ENCODE peak calls at places on chromosomes 1 and 21, in five cellular contexts. One of them, this sample, is unnamed.
A peak's percentile ranks its signal among the peaks of the same experiment; 100 is the strongest.

GRCh38 chr1:173062156-173062938 is 11.6 kb upstream of the TNFSF18 start:
- DNase-seq in HepG2: peak; percentile 2
- DNase-seq in H1: no peak
- DNase-seq in GM12878: no peak
- DNase-seq in K562: no peak
- DNase-seq in this sample: no peak

GRCh38 chr21:35189077-35189863 is 140.2 kb upstream of the RUNX1 start:
- DNase-seq in HepG2: no peak
- DNase-seq in H1: no peak
- DNase-seq in GM12878: peak; percentile 68
- DNase-seq in K562: no peak
- DNase-seq in this sample: no peak

GRCh38 chr1:227449051-227449450 is 114.3 kb upstream of the ZNF678 start:
- DNase-seq in HepG2: peak; percentile 45
- DNase-seq in H1: no peak
- DNase-seq in GM12878: no peak
- DNase-seq in K562: peak; percentile 70
- DNase-seq in this sample: peak; percentile 65

GRCh38 chr1:155175927-155176371 is 2.3 kb downstream of the TRIM46 start:
- DNase-seq in HepG2: no peak
- DNase-seq in H1: no peak
- DNase-seq in GM12878: no peak
- DNase-seq in K562: no peak
- DNase-seq in this sample: no peak

GRCh38 chr1:53702287-53702805 is 36.6 kb downstream of the GLIS1 start:
- DNase-seq in HepG2: no peak
- DNase-seq in H1: no peak
- DNase-seq in GM12878: no peak
- DNase-seq in K562: no peak
- DNase-seq in this sample: no peak

GRCh38 chr1:187714501-187714900 is 885.8 kb downstream of the PLA2G4A start:
- DNase-seq in HepG2: no peak
- DNase-seq in H1: no peak
- DNase-seq in GM12878: no peak
- DNase-seq in K562: no peak
- DNase-seq in this sample: no peak

GRCh38 chr1:194289569-194290266 is 1103.3 kb upstream of the B3GALT2 start:
- DNase-seq in HepG2: no peak
- DNase-seq in H1: no peak
- DNase-seq in GM12878: peak; percentile 39
- DNase-seq in K562: no peak
- DNase-seq in this sample: no peak

GRCh38 chr1:71649588-71649987 is 568.8 kb upstream of the ZRANB2 start:
- DNase-seq in HepG2: no peak
- DNase-seq in H1: no peak
- DNase-seq in GM12878: no peak
- DNase-seq in K562: no peak
- DNase-seq in this sample: no peak

GRCh38 chr1:19877821-19878636 is 4.2 kb upstream of the OTUD3 start:
- DNase-seq in HepG2: no peak
- DNase-seq in H1: no peak
- DNase-seq in GM12878: no peak
- DNase-seq in K562: no peak
- DNase-seq in this sample: no peak

GRCh38 chr1:241842565-241842964 is 5.4 kb upstream of the EXO1 start:
- DNase-seq in HepG2: no peak
- DNase-seq in H1: no peak
- DNase-seq in GM12878: no peak
- DNase-seq in K562: no peak
- DNase-seq in this sample: no peak

GRCh38 chr1:10730985-10731384 is 65.5 kb downstream of the CASZ1 start:
- DNase-seq in HepG2: peak; percentile 78
- DNase-seq in H1: no peak
- DNase-seq in GM12878: no peak
- DNase-seq in K562: no peak
- DNase-seq in this sample: no peak

GRCh38 chr1:18682375-18682774 is 51.7 kb downstream of the PAX7 start:
- DNase-seq in HepG2: no peak
- DNase-seq in H1: no peak
- DNase-seq in GM12878: no peak
- DNase-seq in K562: peak; percentile 40
- DNase-seq in this sample: no peak

GRCh38 chr1:23344987-23345472 is 946 bp upstream of the HNRNPR start:
- DNase-seq in HepG2: no peak
- DNase-seq in H1: no peak
- DNase-seq in GM12878: no peak
- DNase-seq in K562: no peak
- DNase-seq in this sample: no peak

GRCh38 chr1:31373897-31374486 is 1.1 kb upstream of the FABP3 start:
- DNase-seq in HepG2: no peak
- DNase-seq in H1: no peak
- DNase-seq in GM12878: no peak
- DNase-seq in K562: no peak
- DNase-seq in this sample: no peak

GRCh38 chr1:179129702-179130473 is 48.0 kb downstream of the TOR3A start:
- DNase-seq in HepG2: no peak
- DNase-seq in H1: no peak
- DNase-seq in GM12878: peak; percentile 59
- DNase-seq in K562: no peak
- DNase-seq in this sample: no peak

GRCh38 chr1:153122831-153123421 is 9.6 kb upstream of the SPRR2F start:
- DNase-seq in HepG2: no peak
- DNase-seq in H1: peak; percentile 27
- DNase-seq in GM12878: peak; percentile 40
- DNase-seq in K562: no peak
- DNase-seq in this sample: peak; percentile 74
- TF ChIP-seq ATF2 in HepG2: no peak
- TF ChIP-seq ATF2 in H1: no peak
- TF ChIP-seq ATF2 in GM12878: peak; percentile 61
- TF ChIP-seq ATF2 in K562: no peak
- TF ChIP-seq ATF2 in this sample: no peak

DNA sequence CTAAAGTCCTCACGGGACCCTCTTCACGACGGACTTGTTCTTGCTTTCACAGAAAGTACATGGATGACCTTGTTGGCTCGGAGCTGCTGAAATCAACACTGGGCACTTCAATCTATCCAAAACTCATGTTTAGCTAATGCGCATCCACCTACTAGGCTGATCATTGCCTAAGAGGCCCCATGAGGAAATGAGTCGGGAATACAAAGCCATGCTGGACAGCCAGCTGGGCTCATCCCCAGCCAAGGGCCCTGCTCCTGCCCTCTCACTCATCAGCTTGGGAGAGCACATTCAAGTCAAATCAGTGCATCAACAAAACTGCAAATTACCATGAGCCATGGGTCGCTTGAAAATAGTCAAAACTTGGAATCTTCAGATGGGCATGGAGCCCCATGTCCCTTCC is 14.8 kb upstream of the HEYL start:
- DNase-seq in HepG2: no peak
- DNase-seq in H1: no peak
- DNase-seq in GM12878: no peak
- DNase-seq in K562: no peak
- DNase-seq in this sample: no peak
- TF ChIP-seq ATF2 in HepG2: no peak
- TF ChIP-seq ATF2 in H1: no peak
- TF ChIP-seq ATF2 in GM12878: no peak
- TF ChIP-seq ATF2 in K562: no peak
- TF ChIP-seq ATF2 in this sample: no peak

DNA sequence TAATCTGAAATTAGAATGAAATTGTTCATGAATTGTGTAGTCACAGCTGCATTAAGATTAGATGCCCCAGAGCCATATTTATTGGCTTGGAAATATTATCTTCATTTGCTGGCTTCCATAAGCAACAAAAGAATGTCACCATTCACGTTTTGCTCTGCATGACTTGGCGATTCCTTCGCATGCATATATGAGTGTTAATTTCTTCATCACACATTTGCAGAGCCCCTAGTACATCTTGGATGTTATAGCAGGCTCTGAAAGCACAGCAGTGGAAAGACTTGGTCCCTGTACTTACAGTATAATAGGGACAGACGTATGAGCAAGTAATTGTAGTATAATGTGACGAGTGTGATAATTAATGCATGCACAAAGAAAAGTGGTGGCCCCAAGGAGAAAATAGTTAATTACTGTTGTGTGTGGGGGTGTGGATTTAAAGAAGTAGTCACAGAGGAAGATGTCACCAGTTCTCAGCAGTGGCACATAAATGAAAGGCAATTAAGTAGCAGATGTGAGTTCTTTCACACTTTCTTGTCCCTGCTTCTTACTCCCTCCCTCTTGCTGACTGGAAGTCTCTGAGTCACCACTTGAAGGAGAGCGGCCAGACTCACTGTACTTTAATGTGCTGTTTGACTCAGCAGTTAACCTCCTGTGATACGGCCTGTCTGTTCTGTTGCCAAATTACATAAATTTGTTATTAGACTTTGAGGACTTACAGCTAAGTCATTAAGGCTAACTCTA is 21.0 kb downstream of the S100A10 start:
- DNase-seq in HepG2: no peak
- DNase-seq in H1: no peak
- DNase-seq in GM12878: no peak
- DNase-seq in K562: peak; percentile 19
- DNase-seq in this sample: no peak
- TF ChIP-seq ATF2 in HepG2: no peak
- TF ChIP-seq ATF2 in H1: no peak
- TF ChIP-seq ATF2 in GM12878: no peak
- TF ChIP-seq ATF2 in K562: no peak
- TF ChIP-seq ATF2 in this sample: no peak

GRCh38 chr1:209855623-209856022 is 27.9 kb downstream of the UTP25 start:
- DNase-seq in HepG2: no peak
- DNase-seq in H1: no peak
- DNase-seq in GM12878: no peak
- DNase-seq in K562: no peak
- DNase-seq in this sample: no peak
- TF ChIP-seq ATF2 in HepG2: no peak
- TF ChIP-seq ATF2 in H1: no peak
- TF ChIP-seq ATF2 in GM12878: no peak
- TF ChIP-seq ATF2 in K562: no peak
- TF ChIP-seq ATF2 in this sample: no peak

GRCh38 chr1:28819020-28819419 is 7.0 kb downstream of the OPRD1 start:
- DNase-seq in HepG2: no peak
- DNase-seq in H1: no peak
- DNase-seq in GM12878: no peak
- DNase-seq in K562: no peak
- DNase-seq in this sample: no peak

GRCh38 chr1:28813931-28814465 is 2.0 kb downstream of the OPRD1 start:
- DNase-seq in HepG2: no peak
- DNase-seq in H1: no peak
- DNase-seq in GM12878: no peak
- DNase-seq in K562: no peak
- DNase-seq in this sample: no peak

GRCh38 chr1:28817133-28817532 is 5.2 kb downstream of the OPRD1 start:
- DNase-seq in HepG2: no peak
- DNase-seq in H1: no peak
- DNase-seq in GM12878: no peak
- DNase-seq in K562: no peak
- DNase-seq in this sample: no peak

GRCh38 chr1:28812669-28813468 is 899 bp downstream of the OPRD1 start:
- DNase-seq in HepG2: peak; percentile 60
- DNase-seq in H1: no peak
- DNase-seq in GM12878: no peak
- DNase-seq in K562: no peak
- DNase-seq in this sample: no peak

GRCh38 chr1:28815533-28815932 is 3.6 kb downstream of the OPRD1 start:
- DNase-seq in HepG2: no peak
- DNase-seq in H1: no peak
- DNase-seq in GM12878: no peak
- DNase-seq in K562: no peak
- DNase-seq in this sample: no peak
- TF ChIP-seq ATF2 in HepG2: no peak
- TF ChIP-seq ATF2 in H1: no peak
- TF ChIP-seq ATF2 in GM12878: no peak
- TF ChIP-seq ATF2 in K562: no peak
- TF ChIP-seq ATF2 in this sample: no peak

GRCh38 chr1:159311679-159312078 is 9.5 kb downstream of the FCER1A start:
- DNase-seq in HepG2: no peak
- DNase-seq in H1: no peak
- DNase-seq in GM12878: no peak
- DNase-seq in K562: no peak
- DNase-seq in this sample: no peak

GRCh38 chr1:159302036-159302435 is at the start of gene FCER1A:
- DNase-seq in HepG2: no peak
- DNase-seq in H1: no peak
- DNase-seq in GM12878: no peak
- DNase-seq in K562: no peak
- DNase-seq in this sample: no peak

DNA sequence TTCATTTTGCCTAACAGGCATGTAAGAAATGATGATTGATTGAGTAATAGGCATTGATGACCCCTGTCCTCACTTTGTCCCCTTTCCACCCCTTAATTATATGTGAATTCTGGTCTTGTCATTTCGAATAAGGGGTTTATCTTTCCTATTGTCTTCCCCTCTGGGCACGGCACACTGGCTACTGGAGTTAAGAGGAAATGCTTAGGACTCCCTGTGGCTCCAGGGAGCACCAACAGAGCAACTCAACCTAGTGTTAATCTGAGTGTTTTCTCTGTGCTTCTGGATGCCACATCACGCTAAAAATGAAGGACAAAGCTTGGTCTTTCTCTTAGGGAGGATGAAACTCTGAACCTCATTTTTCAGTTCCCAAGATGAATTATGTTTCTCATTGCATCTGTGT is 5.2 kb downstream of the FCER1A start:
- DNase-seq in HepG2: no peak
- DNase-seq in H1: no peak
- DNase-seq in GM12878: no peak
- DNase-seq in K562: no peak
- DNase-seq in this sample: peak; percentile 12
- TF ChIP-seq ATF2 in HepG2: no peak
- TF ChIP-seq ATF2 in H1: no peak
- TF ChIP-seq ATF2 in GM12878: no peak
- TF ChIP-seq ATF2 in K562: no peak
- TF ChIP-seq ATF2 in this sample: no peak

DNA sequence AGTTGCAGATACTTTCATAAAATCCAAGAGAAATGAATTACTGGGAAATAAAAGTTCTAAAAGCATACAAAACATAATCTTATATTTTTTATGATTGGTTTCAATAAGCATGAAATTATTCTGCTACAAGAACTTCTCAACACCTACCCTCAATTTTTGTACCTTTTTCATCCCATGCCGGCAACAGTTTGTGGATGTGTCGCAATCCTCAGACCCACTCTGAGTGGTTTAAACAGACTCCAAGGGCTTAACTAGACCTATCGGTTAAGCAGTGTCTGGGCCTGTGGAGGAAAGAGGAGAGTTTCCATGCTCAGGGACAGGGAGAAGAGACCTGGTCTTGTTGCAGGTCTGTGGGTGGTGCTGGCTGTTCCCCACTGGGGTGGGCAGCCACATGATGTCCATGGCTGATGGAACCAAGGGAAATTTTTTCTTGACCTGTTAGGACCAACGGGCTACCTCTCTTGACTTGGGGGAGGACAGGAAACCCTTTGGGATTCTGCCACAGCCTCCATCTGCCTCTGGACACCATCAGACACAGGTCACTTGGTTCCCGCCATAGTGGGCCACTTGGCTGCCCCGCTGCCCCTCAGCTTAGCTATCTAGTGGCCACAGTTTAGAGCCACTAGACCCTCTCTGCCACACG is 81.1 kb upstream of the CLDN14 start:
- DNase-seq in HepG2: no peak
- DNase-seq in H1: no peak
- DNase-seq in GM12878: no peak
- DNase-seq in K562: no peak
- DNase-seq in this sample: no peak
- TF ChIP-seq ATF2 in HepG2: no peak
- TF ChIP-seq ATF2 in H1: no peak
- TF ChIP-seq ATF2 in GM12878: no peak
- TF ChIP-seq ATF2 in K562: no peak
- TF ChIP-seq ATF2 in this sample: no peak

This sample was measured in WTC11.